ENCODE peak calls at places on chromosomes 5 and 9, in nine cellular contexts. G is A549, N is H4, B is LHCN-M2, H is cerebellum, A is tibial artery, D is DMS153, W is endodermal cell, M is AG20443. S is an unnamed sample.

GRCh38 chr9:114521846-114522245 is 16.6 kb upstream of the WHRN start:
- DNase-seq in G (no peak), N (peak), B (peak), H (no peak), A (no peak), D (no peak), W (peak), M (no peak), S (no peak)

GRCh38 chr5:38845555-38846378 is at the start of gene OSMR:
- DNase-seq in G (peak), N (peak), B (peak), H (peak), A (peak), D (no peak), W (peak), M (peak), S (no peak)

GRCh38 chr5:112574566-112574965 is 155.5 kb upstream of the EPB41L4A start:
- DNase-seq in G (no peak), N (no peak), B (no peak), H (no peak), A (no peak), D (peak), W (no peak), M (no peak), S (no peak)

GRCh38 chr9:17134843-17135577 is at the start of gene CNTLN:
- DNase-seq in G (peak), N (peak), B (peak), H (peak), A (peak), D (peak), W (peak), M (peak), S (peak)

GRCh38 chr9:95570150-95570549 is 53.4 kb upstream of the PTCH1 start:
- DNase-seq in G (no peak), N (no peak), B (peak), H (no peak), A (no peak), D (no peak), W (peak), M (peak), S (no peak)

GRCh38 chr5:94243612-94244011 is 374.8 kb downstream of the KIAA0825 start:
- DNase-seq in G (no peak), N (no peak), B (peak), H (no peak), A (no peak), D (no peak), W (no peak), M (peak), S (no peak)

GRCh38 chr5:109053995-109054417 is 306.3 kb downstream of the FER start:
- DNase-seq in G (no peak), N (no peak), B (no peak), H (no peak), A (no peak), D (no peak), W (no peak), M (peak), S (no peak)

GRCh38 chr9:127452481-127453092 is 1.3 kb downstream of the LRSAM1 start:
- DNase-seq in G (no peak), N (no peak), B (no peak), H (peak), A (no peak), D (peak), W (no peak), M (no peak), S (no peak)

GRCh38 chr9:118991366-118992285 is 377.6 kb downstream of the BRINP1 start:
- DNase-seq in G (no peak), N (no peak), B (no peak), H (no peak), A (no peak), D (no peak), W (peak), M (no peak), S (no peak)

GRCh38 chr9:71628247-71628646 is 140.1 kb downstream of the CEMIP2 start:
- DNase-seq in G (no peak), N (no peak), B (peak), H (no peak), A (no peak), D (no peak), W (no peak), M (peak), S (no peak)

GRCh38 chr5:133410335-133410828 is 202.0 kb downstream of the FSTL4 start:
- DNase-seq in G (no peak), N (no peak), B (no peak), H (no peak), A (no peak), D (no peak), W (peak), M (no peak), S (no peak)

GRCh38 chr5:132221781-132222648 is 5.6 kb downstream of the P4HA2 start:
- DNase-seq in G (no peak), N (peak), B (peak), H (peak), A (peak), D (no peak), W (no peak), M (peak), S (peak)

GRCh38 chr5:142133382-142134206 is 25.0 kb downstream of the NDFIP1 start:
- DNase-seq in G (no peak), N (no peak), B (no peak), H (no peak), A (no peak), D (no peak), W (no peak), M (no peak), S (no peak)

GRCh38 chr9:129023036-129023907 is 4.9 kb downstream of the SH3GLB2 start:
- DNase-seq in G (no peak), N (peak), B (peak), H (no peak), A (no peak), D (no peak), W (peak), M (peak), S (no peak)

GRCh38 chr5:112742424-112742823 is 4.7 kb downstream of the APC start:
- DNase-seq in G (no peak), N (peak), B (peak), H (no peak), A (no peak), D (no peak), W (no peak), M (no peak), S (peak)

GRCh38 chr9:88835772-88836171 is 155.5 kb upstream of the S1PR3 start:
- DNase-seq in G (no peak), N (no peak), B (no peak), H (no peak), A (no peak), D (no peak), W (no peak), M (no peak), S (no peak)

GRCh38 chr5:99059685-99060084 is 130.9 kb upstream of the CHD1 start:
- DNase-seq in G (no peak), N (no peak), B (no peak), H (no peak), A (no peak), D (no peak), W (no peak), M (no peak), S (no peak)

GRCh38 chr5:76582252-76583162 is 40.7 kb downstream of the F2RL2 start:
- DNase-seq in G (no peak), N (peak), B (peak), H (no peak), A (no peak), D (no peak), W (no peak), M (no peak), S (no peak)

GRCh38 chr9:15977438-15977837 is 424.6 kb downstream of the CCDC171 start:
- DNase-seq in G (no peak), N (no peak), B (peak), H (no peak), A (no peak), D (peak), W (no peak), M (no peak), S (no peak)

GRCh38 chr9:35487066-35487465 is 2.8 kb upstream of the RUSC2 start:
- DNase-seq in G (no peak), N (no peak), B (peak), H (no peak), A (no peak), D (no peak), W (no peak), M (no peak), S (no peak)

GRCh38 chr5:172818081-172818480 is 16.0 kb upstream of the ERGIC1 start:
- DNase-seq in G (no peak), N (no peak), B (no peak), H (no peak), A (no peak), D (no peak), W (peak), M (no peak), S (no peak)

GRCh38 chr5:38670878-38671277 is 114.4 kb upstream of the LIFR start:
- DNase-seq in G (no peak), N (no peak), B (peak), H (no peak), A (no peak), D (no peak), W (no peak), M (peak), S (peak)

GRCh38 chr9:107260437-107261081 is 22.5 kb upstream of the RAD23B start:
- DNase-seq in G (no peak), N (no peak), B (peak), H (no peak), A (no peak), D (no peak), W (no peak), M (no peak), S (peak)

GRCh38 chr9:72305102-72305546 is 59.9 kb downstream of the ZFAND5 start:
- DNase-seq in G (peak), N (peak), B (peak), H (no peak), A (peak), D (peak), W (peak), M (peak), S (no peak)

GRCh38 chr9:136722969-136723356 is 10.6 kb downstream of the DIPK1B start:
- DNase-seq in G (peak), N (no peak), B (no peak), H (peak), A (no peak), D (no peak), W (no peak), M (no peak), S (no peak)

GRCh38 chr5:68421667-68422220 is 206.2 kb downstream of the PIK3R1 start:
- DNase-seq in G (no peak), N (no peak), B (no peak), H (no peak), A (no peak), D (no peak), W (no peak), M (no peak), S (no peak)

GRCh38 chr5:110159202-110159601 is 469.5 kb downstream of the MAN2A1 start:
- DNase-seq in G (no peak), N (no peak), B (peak), H (no peak), A (no peak), D (no peak), W (no peak), M (no peak), S (no peak)

GRCh38 chr5:96809898-96810297 is 2.2 kb upstream of the ERAP1 start:
- DNase-seq in G (no peak), N (no peak), B (no peak), H (no peak), A (no peak), D (no peak), W (no peak), M (no peak), S (no peak)

GRCh38 chr5:172858990-172859811 is 25.1 kb downstream of the ERGIC1 start:
- DNase-seq in G (peak), N (no peak), B (peak), H (no peak), A (peak), D (no peak), W (no peak), M (peak), S (no peak)

GRCh38 chr9:110270211-110270995 is 14.1 kb upstream of the TXN start:
- DNase-seq in G (no peak), N (no peak), B (no peak), H (no peak), A (no peak), D (no peak), W (no peak), M (no peak), S (no peak)

GRCh38 chr5:140481758-140482157 is 65.7 kb upstream of the EIF4EBP3 start:
- DNase-seq in G (no peak), N (no peak), B (peak), H (no peak), A (no peak), D (no peak), W (no peak), M (peak), S (no peak)

GRCh38 chr5:142587354-142587965 is 98.4 kb downstream of the FGF1 start:
- DNase-seq in G (peak), N (peak), B (peak), H (no peak), A (no peak), D (no peak), W (peak), M (peak), S (no peak)

GRCh38 chr5:115435776-115436712 is 108.5 kb downstream of the FEM1C start:
- DNase-seq in G (no peak), N (no peak), B (no peak), H (no peak), A (no peak), D (no peak), W (no peak), M (no peak), S (no peak)

GRCh38 chr9:129944501-129945116 is 98.4 kb downstream of the FNBP1 start:
- DNase-seq in G (no peak), N (no peak), B (no peak), H (no peak), A (no peak), D (no peak), W (no peak), M (no peak), S (no peak)

S was measured in caudate nucleus.